ENCODE peak calls at places on chromosomes 7 and 10, in six cellular contexts. T is ovary, K is BE2C, J is SJSA1, P is adrenal gland, Y is GM12878. C is an unnamed sample.

GRCh38 chr7:152512711-152513110 is 76.9 kb upstream of the KMT2C start:
- DNase-seq in T (no peak), K (no peak), J (no peak), P (no peak), Y (no peak), C (no peak)

GRCh38 chr7:1046722-1047679 is 2.7 kb downstream of the GPR146 start:
- DNase-seq in T (peak; percentile 21), K (no peak), J (no peak), P (no peak), Y (no peak), C (no peak)

GRCh38 chr7:51647931-51648351 is 331.3 kb upstream of the COBL start:
- DNase-seq in T (peak; percentile 41), K (peak; percentile 33), J (no peak), P (peak; percentile 94), Y (no peak), C (peak; percentile 76)

GRCh38 chr10:112382539-112383235 is 8.8 kb downstream of the ACSL5 start:
- DNase-seq in T (no peak), K (no peak), J (peak; percentile 12), P (no peak), Y (no peak), C (no peak)

GRCh38 chr10:109957092-109957797 is 33.9 kb upstream of the XPNPEP1 start:
- DNase-seq in T (no peak), K (no peak), J (no peak), P (no peak), Y (peak; percentile 86), C (no peak)

GRCh38 chr7:111011500-111011899 is 79.4 kb upstream of the LRRN3 start:
- DNase-seq in T (no peak), K (no peak), J (no peak), P (no peak), Y (no peak), C (no peak)

GRCh38 chr7:157990878-157991250 is 596.8 kb downstream of the PTPRN2 start:
- DNase-seq in T (no peak), K (no peak), J (no peak), P (no peak), Y (no peak), C (no peak)

GRCh38 chr10:101566333-101567164 is 21.5 kb downstream of the POLL start:
- DNase-seq in T (peak; percentile 38), K (peak; percentile 79), J (no peak), P (peak; percentile 64), Y (no peak), C (peak; percentile 42)

GRCh38 chr7:82477733-82478515 is 34.3 kb upstream of the CACNA2D1 start:
- DNase-seq in T (no peak), K (no peak), J (no peak), P (no peak), Y (no peak), C (no peak)

GRCh38 chr7:157926521-157927167 is 589.8 kb downstream of the DNAJB6 start:
- DNase-seq in T (no peak), K (no peak), J (no peak), P (no peak), Y (no peak), C (no peak)

GRCh38 chr10:49700997-49701396 is 21.5 kb downstream of the C10orf53 start:
- DNase-seq in T (no peak), K (no peak), J (no peak), P (no peak), Y (no peak), C (no peak)

GRCh38 chr10:5534051-5534821 is 9.5 kb downstream of the CALML3 start:
- DNase-seq in T (peak; percentile 35), K (no peak), J (no peak), P (no peak), Y (no peak), C (peak; percentile 61)

GRCh38 chr7:157520249-157520648 is 183.4 kb downstream of the DNAJB6 start:
- DNase-seq in T (peak; percentile 7), K (no peak), J (peak; percentile 13), P (no peak), Y (peak; percentile 23), C (peak; percentile 30)

GRCh38 chr7:66964391-66964790 is 31.0 kb downstream of the SBDS start:
- DNase-seq in T (peak; percentile 45), K (no peak), J (no peak), P (peak; percentile 37), Y (no peak), C (no peak)

GRCh38 chr10:79244068-79244442 is 103.2 kb upstream of the PPIF start:
- DNase-seq in T (no peak), K (no peak), J (no peak), P (no peak), Y (no peak), C (no peak)

GRCh38 chr7:119522263-119522662 is 750.7 kb upstream of the KCND2 start:
- DNase-seq in T (no peak), K (no peak), J (no peak), P (no peak), Y (no peak), C (no peak)

GRCh38 chr10:117312430-117312829 is 62.8 kb downstream of the PDZD8 start:
- DNase-seq in T (no peak), K (no peak), J (no peak), P (no peak), Y (no peak), C (no peak)

GRCh38 chr10:23291551-23292334 is 52.9 kb downstream of the C10orf67 start:
- DNase-seq in T (no peak), K (peak; percentile 24), J (no peak), P (no peak), Y (no peak), C (no peak)

GRCh38 chr7:121352323-121352722 is 23.5 kb downstream of the WNT16 start:
- DNase-seq in T (no peak), K (no peak), J (no peak), P (no peak), Y (no peak), C (no peak)

GRCh38 chr7:121351682-121352081 is 22.9 kb downstream of the WNT16 start:
- DNase-seq in T (no peak), K (no peak), J (no peak), P (no peak), Y (no peak), C (no peak)
- H3K9me3 ChIP-seq in T (no peaks in the 10 kb centered on the region), K (no peaks in the 10 kb centered on the region), J (no peaks in the 10 kb centered on the region), P (no peaks in the 10 kb centered on the region), Y (no peaks in the 10 kb centered on the region), C (no peaks in the 10 kb centered on the region)

DNA sequence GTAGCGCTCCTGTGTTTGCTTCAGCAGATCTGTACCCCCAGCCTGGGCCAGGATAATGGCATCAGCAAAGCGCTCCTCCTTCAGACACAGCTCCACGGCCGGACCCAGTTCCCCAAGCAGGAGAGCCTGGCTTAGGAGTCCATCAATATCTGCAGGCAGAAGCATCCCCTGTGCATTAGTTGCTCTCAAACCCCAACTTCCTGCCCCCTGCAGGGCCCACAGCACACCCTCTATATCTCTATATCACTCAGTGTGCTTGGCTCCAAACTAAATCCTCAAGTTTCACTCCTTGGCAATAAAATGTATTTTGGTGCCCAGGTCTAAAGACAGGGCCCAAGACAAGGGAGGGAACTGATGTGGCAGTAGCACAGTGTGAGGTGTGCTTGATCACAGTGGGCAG is 21.6 kb downstream of the SEC31B start:
- DNase-seq in T (no peak), K (no peak), J (no peak), P (no peak), Y (no peak), C (no peak)
- H3K36me3 ChIP-seq in T (no peaks in the 10 kb centered on the region), K (no peaks in the 10 kb centered on the region), J (peaks cover 19% of the 10 kb centered on the region), P (peaks cover 29% of the 10 kb centered on the region), Y (no peaks in the 10 kb centered on the region), C (peaks cover 43% of the 10 kb centered on the region)

GRCh38 chr7:127415060-127415742 is 22.7 kb upstream of the ZNF800 start:
- DNase-seq in T (no peak), K (no peak), J (no peak), P (no peak), Y (no peak), C (no peak)

GRCh38 chr7:127419196-127419595 is 26.7 kb upstream of the ZNF800 start:
- DNase-seq in T (no peak), K (no peak), J (no peak), P (no peak), Y (no peak), C (no peak)

GRCh38 chr7:127413962-127414361 is 21.5 kb upstream of the ZNF800 start:
- DNase-seq in T (no peak), K (no peak), J (no peak), P (no peak), Y (no peak), C (no peak)

GRCh38 chr7:127417346-127417745 is 24.8 kb upstream of the ZNF800 start:
- DNase-seq in T (no peak), K (no peak), J (no peak), P (no peak), Y (peak; percentile 21), C (no peak)

DNA sequence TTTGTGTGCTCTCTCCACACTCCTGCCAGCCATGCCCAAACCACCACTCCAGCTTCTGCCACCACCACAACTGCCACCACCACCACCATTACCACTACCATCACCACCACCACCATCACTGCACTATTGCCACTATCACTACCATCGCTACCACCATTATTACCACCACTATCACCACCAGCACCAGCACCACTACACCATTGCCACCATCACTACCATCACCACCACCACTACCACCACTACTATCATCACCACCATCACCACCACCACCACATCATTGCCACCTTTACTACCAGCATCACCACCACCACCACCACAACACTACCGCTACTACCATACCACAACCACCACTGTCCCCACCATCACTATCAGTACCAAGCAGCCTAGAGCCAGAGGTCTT is 26.0 kb upstream of the ZNF800 start:
- DNase-seq in T (no peak), K (no peak), J (no peak), P (no peak), Y (no peak), C (no peak)
- H3K4me1 ChIP-seq in T (no peaks in the 10 kb centered on the region), K (no peaks in the 10 kb centered on the region), J (no peaks in the 10 kb centered on the region), P (no peaks in the 10 kb centered on the region), Y (peaks cover 23% of the 10 kb centered on the region), C (no peaks in the 10 kb centered on the region)

GRCh38 chr7:7188742-7189141 is 6.4 kb downstream of the C1GALT1 start:
- DNase-seq in T (no peak), K (no peak), J (no peak), P (no peak), Y (no peak), C (no peak)

GRCh38 chr7:7188091-7188490 is 5.7 kb downstream of the C1GALT1 start:
- DNase-seq in T (no peak), K (no peak), J (no peak), P (no peak), Y (no peak), C (no peak)

GRCh38 chr7:7190142-7190541 is 7.8 kb downstream of the C1GALT1 start:
- DNase-seq in T (no peak), K (peak; percentile 34), J (no peak), P (no peak), Y (no peak), C (no peak)

GRCh38 chr7:7185382-7185989 is 3.1 kb downstream of the C1GALT1 start:
- DNase-seq in T (no peak), K (no peak), J (no peak), P (no peak), Y (no peak), C (no peak)

DNA sequence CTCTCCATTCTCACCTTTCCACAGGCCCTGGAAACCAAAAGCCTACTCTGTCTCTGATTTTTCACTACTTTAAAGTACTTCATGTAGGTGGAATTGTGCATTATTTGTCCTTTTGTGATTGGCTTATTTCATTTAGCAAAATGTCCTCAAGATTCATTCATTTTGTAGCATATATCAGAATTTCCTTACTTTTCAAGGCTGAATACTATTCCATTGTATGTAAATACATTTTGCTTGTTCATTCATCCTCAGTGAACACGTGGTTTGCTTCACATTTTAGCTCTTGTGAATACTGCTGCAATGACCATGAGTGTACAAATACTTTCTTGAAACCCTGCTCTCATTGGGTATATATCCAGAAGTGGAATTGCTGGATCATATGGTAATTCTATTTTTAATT is 8.8 kb downstream of the C1GALT1 start:
- DNase-seq in T (no peak), K (no peak), J (no peak), P (no peak), Y (no peak), C (no peak)
- H3K9me3 ChIP-seq in T (no peaks in the 10 kb centered on the region), K (peaks cover 2% of the 10 kb centered on the region), J (no peaks in the 10 kb centered on the region), P (no peaks in the 10 kb centered on the region), Y (peaks cover 4% of the 10 kb centered on the region), C (no peaks in the 10 kb centered on the region)

GRCh38 chr10:95382174-95382573 is 91.4 kb upstream of the PDLIM1 start:
- DNase-seq in T (no peak), K (no peak), J (no peak), P (no peak), Y (no peak), C (no peak)
- H3K36me3 ChIP-seq in T (no peaks in the 10 kb centered on the region), K (no peaks in the 10 kb centered on the region), J (no peaks in the 10 kb centered on the region), P (no peaks in the 10 kb centered on the region), Y (no peaks in the 10 kb centered on the region), C (peaks cover 61% of the 10 kb centered on the region)